ENCODE peak calls at places on chromosome 4, in six cellular contexts. B is Karpas-422; C is CD8-positive, alpha-beta T cell; Q is thoracic aorta; G is body of pancreas; U is spleen. N is an unnamed sample. For H3K36me3 and H3K4me1, the result is how much of the 10 kb centered on the place peaks cover.

GRCh38 chr4:117545042-117545441 is 459.7 kb upstream of the TRAM1L1 start:
- DNase-seq in U (no peak), Q (no peak), C (no peak), G (no peak), B (no peak), N (no peak)

GRCh38 chr4:167000141-167000852 is 234.0 kb downstream of the SPOCK3 start:
- DNase-seq in B (no peak), C (no peak), U (no peak), G (no peak), Q (no peak), N (no peak)

GRCh38 chr4:13856387-13856786 is 228.9 kb upstream of the BOD1L1 start:
- DNase-seq in U (no peak), Q (no peak), C (no peak), B (no peak), G (no peak), N (no peak)

GRCh38 chr4:118968006-118968405 is 79.4 kb downstream of the SYNPO2 start:
- DNase-seq in U (no peak), C (no peak), G (peak), B (peak), Q (no peak), N (no peak)

GRCh38 chr4:188032583-188032982 is 37.0 kb downstream of the ZFP42 start:
- DNase-seq in U (no peak), Q (no peak), B (no peak), C (no peak), G (no peak), N (no peak)

GRCh38 chr4:183493246-183493645 is 11.6 kb upstream of the ING2 start:
- DNase-seq in Q (no peak), G (no peak), C (no peak), U (no peak), B (no peak), N (no peak)

GRCh38 chr4:138977525-138977924 is 38.1 kb upstream of the NOCT start:
- DNase-seq in G (no peak), U (no peak), Q (no peak), B (peak), C (no peak), N (no peak)

GRCh38 chr4:37415845-37416369 is 171.4 kb downstream of the NWD2 start:
- DNase-seq in Q (no peak), C (no peak), U (no peak), G (no peak), B (no peak), N (no peak)

GRCh38 chr4:74768857-74769525 is 25.3 kb downstream of the BTC start:
- DNase-seq in U (no peak), G (peak), Q (no peak), B (peak), C (no peak), N (no peak)

GRCh38 chr4:22514431-22514830 is 1.4 kb downstream of the ADGRA3 start:
- DNase-seq in G (no peak), U (no peak), C (no peak), B (no peak), Q (no peak), N (no peak)

GRCh38 chr4:136562842-136563241 is 969.5 kb downstream of the PCDH18 start:
- DNase-seq in C (no peak), U (no peak), G (no peak), Q (no peak), B (no peak), N (no peak)

GRCh38 chr4:41260315-41260714 is 3.6 kb downstream of the UCHL1 start:
- DNase-seq in G (no peak), B (no peak), Q (no peak), U (no peak), C (no peak), N (no peak)

GRCh38 chr4:153514001-153514526 is 47.9 kb downstream of the TMEM131L start:
- DNase-seq in B (no peak), G (no peak), C (no peak), Q (no peak), U (no peak), N (no peak)

GRCh38 chr4:94126669-94127068 is 81.0 kb upstream of the SMARCAD1 start:
- DNase-seq in Q (no peak), B (peak), G (no peak), C (no peak), U (no peak), N (no peak)

GRCh38 chr4:113979157-113979972 is at the start of gene ARSJ:
- DNase-seq in G (peak), B (no peak), C (no peak), Q (peak), U (peak), N (peak)

GRCh38 chr4:15244354-15244753 is 183.5 kb upstream of the C1QTNF7 start:
- DNase-seq in B (no peak), U (no peak), G (no peak), Q (no peak), C (no peak), N (no peak)

GRCh38 chr4:71026086-71026485 is 32.6 kb downstream of the DCK start:
- DNase-seq in B (no peak), G (peak), C (no peak), Q (no peak), U (no peak), N (no peak)

GRCh38 chr4:132108784-132109183 is 1040.3 kb upstream of the PCDH10 start:
- DNase-seq in G (no peak), Q (no peak), B (no peak), C (no peak), U (no peak), N (no peak)

GRCh38 chr4:5366421-5366820 is 315.1 kb downstream of the STK32B start:
- DNase-seq in G (no peak), C (no peak), Q (no peak), U (no peak), B (no peak), N (no peak)

GRCh38 chr4:2484993-2485392 is 16.1 kb downstream of the RNF4 start:
- DNase-seq in G (peak), U (peak), Q (no peak), C (peak), B (peak), N (no peak)

GRCh38 chr4:124997907-124998306 is 285.4 kb upstream of the ANKRD50 start:
- DNase-seq in Q (no peak), U (no peak), C (no peak), G (no peak), B (no peak), N (no peak)

GRCh38 chr4:41839945-41840854 is 91.7 kb upstream of the PHOX2B start:
- DNase-seq in B (no peak), C (no peak), Q (no peak), U (no peak), G (no peak), N (no peak)

GRCh38 chr4:73257995-73258667 is 467 bp downstream of the ANKRD17 start:
- DNase-seq in Q (peak), C (no peak), U (no peak), G (peak), B (peak), N (no peak)

GRCh38 chr4:182286936-182287335 is 43.7 kb downstream of the TENM3 start:
- DNase-seq in B (no peak), G (no peak), U (no peak), C (no peak), Q (no peak), N (no peak)

DNA sequence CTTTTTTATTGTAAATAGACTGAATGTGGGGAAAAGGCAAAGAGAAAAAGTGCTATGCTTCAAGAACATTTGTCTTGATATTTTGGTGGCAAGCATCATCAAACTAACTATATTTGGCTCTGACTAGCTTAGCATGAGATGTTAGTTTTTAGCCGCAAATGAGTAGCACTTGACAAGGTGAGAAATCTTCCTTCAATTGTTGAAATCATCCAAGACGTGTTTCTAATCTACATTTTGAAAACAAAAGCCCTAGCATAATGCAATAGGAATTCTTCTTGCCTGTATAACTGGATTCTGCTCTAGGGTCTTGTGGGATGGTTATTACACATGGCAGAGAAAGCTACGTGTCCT is 92.5 kb downstream of the SORBS2 start:
- DNase-seq in C (no peak), Q (no peak), G (no peak), B (no peak), U (no peak), N (no peak)
- H3K27ac ChIP-seq in C (no peak), Q (peak), G (peak), B (no peak), U (no peak), N (no peak)

GRCh38 chr4:7016512-7016911 is 26.7 kb upstream of the TADA2B start:
- DNase-seq in B (no peak), C (no peak), U (no peak), Q (no peak), G (no peak), N (no peak)

GRCh38 chr4:7017446-7018048 is 25.6 kb upstream of the TADA2B start:
- DNase-seq in B (no peak), G (no peak), Q (no peak), U (no peak), C (no peak), N (no peak)

GRCh38 chr4:7014815-7015214 is 28.4 kb upstream of the TADA2B start:
- DNase-seq in C (no peak), B (no peak), Q (no peak), U (peak), G (no peak), N (no peak)

GRCh38 chr4:7016086-7016485 is 27.1 kb upstream of the TADA2B start:
- DNase-seq in C (no peak), U (no peak), Q (no peak), G (no peak), B (no peak), N (no peak)

GRCh38 chr4:7015383-7016035 is 27.7 kb upstream of the TADA2B start:
- DNase-seq in G (no peak), U (peak), B (no peak), Q (no peak), C (no peak), N (no peak)
- H3K36me3 ChIP-seq in G (under half), U (half or more), B (under half), Q (under half), C (under half), N (half or more)

DNA sequence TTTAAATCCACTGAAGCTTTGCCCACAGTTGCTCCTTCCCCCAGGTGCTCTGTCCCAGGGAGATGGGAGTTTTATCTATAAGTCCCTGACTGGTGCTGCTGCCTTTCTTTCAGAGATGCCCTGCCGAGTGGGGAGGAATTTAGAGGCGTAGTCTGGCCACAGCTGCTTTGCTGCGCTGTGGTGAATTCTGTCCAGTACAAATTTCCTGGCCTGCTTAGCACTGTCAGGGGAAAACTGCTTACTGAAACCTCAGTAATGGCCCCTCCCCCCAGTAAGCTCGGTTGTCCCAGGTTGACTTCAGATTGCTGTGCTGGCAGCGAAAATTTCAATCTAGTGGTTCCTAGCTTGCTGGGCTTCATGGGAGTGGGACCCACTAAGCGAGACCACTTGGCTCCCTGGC is 40.1 kb downstream of the UGT2B17 start:
- DNase-seq in B (no peak), Q (no peak), G (no peak), C (no peak), U (no peak), N (no peak)
- H3K4me1 ChIP-seq in B (under half), Q (under half), G (under half), C (under half), U (under half), N (under half)

GRCh38 chr4:186726150-186726439 is 2.4 kb upstream of the FAT1 start:
- DNase-seq in Q (no peak), U (no peak), B (no peak), C (no peak), G (no peak), N (no peak)
- H3K27ac ChIP-seq in Q (peak), U (peak), B (no peak), C (no peak), G (peak), N (peak)

N was measured in RWPE2.